ENCODE peak calls at places on chromosomes 5 and 9, in five cellular contexts. One of them, this sample, is unnamed.

GRCh38 chr5:172364773-172365172 is 81.2 kb upstream of the UBTD2 start:
- DNase-seq in HepG2: no peak
- DNase-seq in HEK293T: no peak
- DNase-seq in GM12878: no peak
- DNase-seq in NT2/D1: no peak
- DNase-seq in this sample: no peak

GRCh38 chr9:100379862-100380261 is 27.1 kb upstream of the TEX10 start:
- DNase-seq in HepG2: peak; percentile 53
- DNase-seq in HEK293T: no peak
- DNase-seq in GM12878: no peak
- DNase-seq in NT2/D1: no peak
- DNase-seq in this sample: no peak

GRCh38 chr5:78624011-78624541 is 24.5 kb downstream of the LHFPL2 start:
- DNase-seq in HepG2: no peak
- DNase-seq in HEK293T: no peak
- DNase-seq in GM12878: no peak
- DNase-seq in NT2/D1: no peak
- DNase-seq in this sample: no peak

GRCh38 chr5:179297486-179298180 is 47.6 kb downstream of the ADAMTS2 start:
- DNase-seq in HepG2: no peak
- DNase-seq in HEK293T: no peak
- DNase-seq in GM12878: no peak
- DNase-seq in NT2/D1: no peak
- DNase-seq in this sample: no peak

GRCh38 chr9:124852829-124853531 is at the start of gene WDR38:
- DNase-seq in HepG2: peak; percentile 77
- DNase-seq in HEK293T: peak; percentile 84
- DNase-seq in GM12878: no peak
- DNase-seq in NT2/D1: no peak
- DNase-seq in this sample: no peak

GRCh38 chr5:97854871-97855762 is 672.1 kb upstream of the RIOK2 start:
- DNase-seq in HepG2: no peak
- DNase-seq in HEK293T: no peak
- DNase-seq in GM12878: no peak
- DNase-seq in NT2/D1: peak; percentile 23
- DNase-seq in this sample: peak; percentile 7

GRCh38 chr5:177128551-177128976 is 5.0 kb upstream of the NSD1 start:
- DNase-seq in HepG2: no peak
- DNase-seq in HEK293T: no peak
- DNase-seq in GM12878: no peak
- DNase-seq in NT2/D1: no peak
- DNase-seq in this sample: no peak

GRCh38 chr5:33827885-33828284 is 63.9 kb downstream of the ADAMTS12 start:
- DNase-seq in HepG2: no peak
- DNase-seq in HEK293T: no peak
- DNase-seq in GM12878: no peak
- DNase-seq in NT2/D1: no peak
- DNase-seq in this sample: no peak

GRCh38 chr9:111147021-111147420 is 108.8 kb upstream of the LPAR1 start:
- DNase-seq in HepG2: no peak
- DNase-seq in HEK293T: no peak
- DNase-seq in GM12878: no peak
- DNase-seq in NT2/D1: no peak
- DNase-seq in this sample: no peak

DNA sequence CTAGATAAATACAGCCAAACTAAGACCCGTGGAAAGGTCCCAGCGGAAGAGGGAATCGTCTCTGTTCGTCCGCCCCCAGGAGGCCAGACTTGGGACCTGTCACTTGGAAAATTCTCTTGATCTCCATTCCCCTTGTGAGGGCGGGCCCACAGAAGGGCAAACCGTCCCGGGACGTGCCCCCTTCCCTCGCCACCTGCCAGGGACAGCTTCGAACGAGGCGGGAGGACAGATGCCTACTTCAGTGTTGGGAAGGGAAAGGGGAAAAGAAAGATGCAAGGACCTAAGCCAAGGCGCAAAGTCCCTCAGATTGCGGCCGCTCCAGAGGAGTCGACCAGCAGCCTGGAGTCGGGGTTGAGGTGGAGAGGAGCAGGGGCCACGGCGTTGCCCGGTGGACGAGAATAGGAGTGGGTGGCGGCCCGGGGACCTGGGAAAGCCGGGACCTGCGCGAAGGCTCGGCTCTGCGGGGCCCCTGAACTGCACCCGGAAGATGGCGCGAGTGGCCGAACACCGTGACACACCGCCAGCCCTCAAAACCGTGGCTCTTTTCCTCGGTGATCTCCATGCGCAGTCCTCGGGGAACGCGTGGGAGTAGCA is 4.4 kb upstream of the EBF1 start:
- DNase-seq in HepG2: no peak
- DNase-seq in HEK293T: no peak
- DNase-seq in GM12878: no peak
- DNase-seq in NT2/D1: no peak
- DNase-seq in this sample: no peak
- TF ChIP-seq SUZ12 in HepG2: no peak
- TF ChIP-seq SUZ12 in HEK293T: no peak
- TF ChIP-seq SUZ12 in GM12878: no peak
- TF ChIP-seq SUZ12 in NT2/D1: no peak
- TF ChIP-seq SUZ12 in this sample: peak; percentile 51

GRCh38 chr9:81492710-81493447 is 196.5 kb downstream of the TLE1 start:
- DNase-seq in HepG2: peak; percentile 8
- DNase-seq in HEK293T: no peak
- DNase-seq in GM12878: no peak
- DNase-seq in NT2/D1: no peak
- DNase-seq in this sample: no peak

GRCh38 chr9:81489048-81489447 is 200.3 kb downstream of the TLE1 start:
- DNase-seq in HepG2: no peak
- DNase-seq in HEK293T: no peak
- DNase-seq in GM12878: no peak
- DNase-seq in NT2/D1: no peak
- DNase-seq in this sample: no peak

DNA sequence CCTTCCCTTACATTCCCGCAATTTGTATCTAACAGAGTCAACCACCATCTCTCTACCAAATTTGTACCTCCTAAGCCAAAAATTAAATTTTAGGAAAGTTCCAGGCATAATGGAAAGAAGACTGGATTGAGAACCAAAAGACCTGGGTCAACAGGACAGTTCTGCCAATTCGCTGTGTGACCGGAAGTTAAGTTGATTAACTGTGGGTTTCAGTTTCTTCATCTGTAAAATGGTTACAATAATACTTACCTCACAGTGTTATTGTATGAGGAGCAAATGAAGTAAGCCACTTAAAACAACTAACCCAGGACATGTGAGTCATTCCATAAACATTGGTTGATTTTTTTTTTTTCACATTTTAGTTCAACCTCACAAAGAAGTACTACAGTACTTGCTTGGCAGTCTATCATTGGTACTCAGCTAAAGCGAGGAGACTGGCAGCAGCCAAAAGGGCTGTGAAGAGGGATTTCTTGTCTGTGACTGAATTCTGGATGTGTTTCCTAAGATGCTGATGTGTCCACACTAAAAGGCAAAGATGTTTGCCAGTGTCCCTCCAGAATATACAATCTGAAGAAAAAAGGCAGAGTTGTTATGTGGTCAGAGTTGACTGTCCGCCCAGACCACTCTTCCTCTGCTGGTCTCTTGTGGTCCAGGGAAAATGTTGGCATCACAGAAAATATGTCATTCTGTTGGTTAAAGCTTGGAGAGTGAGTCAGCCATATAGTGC is 198.6 kb downstream of the TLE1 start:
- DNase-seq in HepG2: no peak
- DNase-seq in HEK293T: no peak
- DNase-seq in GM12878: no peak
- DNase-seq in NT2/D1: no peak
- DNase-seq in this sample: no peak
- TF ChIP-seq SUZ12 in HepG2: no peak
- TF ChIP-seq SUZ12 in HEK293T: no peak
- TF ChIP-seq SUZ12 in GM12878: no peak
- TF ChIP-seq SUZ12 in NT2/D1: no peak
- TF ChIP-seq SUZ12 in this sample: no peak

GRCh38 chr9:21452681-21453080 is 12.4 kb downstream of the IFNA1 start:
- DNase-seq in HepG2: no peak
- DNase-seq in HEK293T: no peak
- DNase-seq in GM12878: no peak
- DNase-seq in NT2/D1: no peak
- DNase-seq in this sample: no peak

GRCh38 chr9:21454149-21454548 is 13.9 kb downstream of the IFNA1 start:
- DNase-seq in HepG2: no peak
- DNase-seq in HEK293T: no peak
- DNase-seq in GM12878: no peak
- DNase-seq in NT2/D1: no peak
- DNase-seq in this sample: no peak

GRCh38 chr9:21450733-21451394 is 10.6 kb downstream of the IFNA1 start:
- DNase-seq in HepG2: peak; percentile 10
- DNase-seq in HEK293T: no peak
- DNase-seq in GM12878: no peak
- DNase-seq in NT2/D1: no peak
- DNase-seq in this sample: no peak

DNA sequence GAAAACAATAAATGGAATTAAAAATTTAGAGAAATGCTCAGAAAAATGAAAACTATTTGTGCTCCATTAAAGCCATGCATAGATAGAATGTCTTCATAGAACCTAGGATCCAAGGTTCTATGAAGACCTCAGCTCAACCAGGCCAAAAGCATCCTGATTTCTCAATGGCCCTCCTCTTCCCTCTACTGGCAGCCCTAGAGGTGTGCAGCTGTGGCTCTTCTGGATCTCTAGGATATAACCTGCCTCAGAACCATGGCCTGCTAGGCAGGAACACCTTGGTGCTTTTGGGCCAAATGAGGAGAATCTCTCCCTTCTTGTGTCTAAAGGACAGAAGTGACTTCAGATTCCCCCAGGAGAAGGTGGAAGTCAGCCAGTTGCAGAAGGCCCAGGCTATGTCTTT is 15.1 kb downstream of the IFNA1 start:
- DNase-seq in HepG2: peak; percentile 17
- DNase-seq in HEK293T: peak; percentile 69
- DNase-seq in GM12878: no peak
- DNase-seq in NT2/D1: no peak
- DNase-seq in this sample: no peak
- TF ChIP-seq SUZ12 in HepG2: no peak
- TF ChIP-seq SUZ12 in HEK293T: no peak
- TF ChIP-seq SUZ12 in GM12878: no peak
- TF ChIP-seq SUZ12 in NT2/D1: no peak
- TF ChIP-seq SUZ12 in this sample: no peak

DNA sequence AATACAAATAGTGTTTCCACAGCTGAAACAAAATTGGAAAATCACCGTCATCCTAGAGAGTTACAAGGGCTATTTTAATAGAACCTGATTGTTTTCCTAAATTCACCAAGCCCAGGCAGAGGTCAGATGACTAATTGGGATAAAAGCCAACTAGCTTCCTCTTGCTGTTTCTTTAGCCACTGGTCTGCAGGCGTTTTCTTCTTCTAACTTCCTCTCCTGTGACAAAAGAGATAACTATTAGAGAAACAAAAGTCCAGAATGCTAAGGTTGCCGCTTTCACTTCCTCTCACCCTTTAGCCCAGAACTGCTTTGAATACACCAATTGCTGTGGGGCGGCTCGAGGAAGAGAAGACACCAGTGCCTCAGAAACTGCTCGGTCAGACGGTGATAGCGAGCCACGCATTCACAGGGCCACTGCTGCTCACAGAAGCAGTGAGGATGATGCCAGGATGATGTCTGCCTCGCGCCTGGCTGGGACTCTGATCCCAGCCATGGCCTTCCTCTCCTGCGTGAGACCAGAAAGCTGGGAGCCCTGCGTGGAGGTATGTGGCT is at the start of gene TLR4:
- DNase-seq in HepG2: no peak
- DNase-seq in HEK293T: no peak
- DNase-seq in GM12878: peak; percentile 45
- DNase-seq in NT2/D1: no peak
- DNase-seq in this sample: no peak
- TF ChIP-seq SUZ12 in HepG2: no peak
- TF ChIP-seq SUZ12 in HEK293T: no peak
- TF ChIP-seq SUZ12 in GM12878: no peak
- TF ChIP-seq SUZ12 in NT2/D1: no peak
- TF ChIP-seq SUZ12 in this sample: no peak

DNA sequence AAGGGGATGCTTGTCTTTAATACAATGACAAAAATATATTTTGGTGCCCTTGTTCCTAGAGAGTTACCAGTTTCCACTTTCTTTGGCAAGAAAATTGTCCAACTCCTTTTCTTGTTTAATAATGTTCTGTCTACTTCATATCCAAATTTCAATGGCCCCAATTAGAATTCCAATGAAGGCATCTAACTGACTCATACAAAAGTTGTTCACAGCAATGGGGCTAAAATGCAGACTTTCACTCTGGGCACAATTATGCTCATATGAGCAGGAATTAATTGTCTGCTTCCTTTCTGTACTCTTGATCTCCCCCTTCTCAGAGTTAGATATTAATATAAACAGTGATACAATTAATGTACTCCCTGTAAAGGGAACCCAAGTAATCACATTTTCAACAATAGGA is 42.1 kb upstream of the ZNF622 start:
- DNase-seq in HepG2: no peak
- DNase-seq in HEK293T: no peak
- DNase-seq in GM12878: no peak
- DNase-seq in NT2/D1: no peak
- DNase-seq in this sample: no peak
- TF ChIP-seq SUZ12 in HepG2: no peak
- TF ChIP-seq SUZ12 in HEK293T: no peak
- TF ChIP-seq SUZ12 in GM12878: no peak
- TF ChIP-seq SUZ12 in NT2/D1: no peak
- TF ChIP-seq SUZ12 in this sample: no peak

GRCh38 chr5:95864944-95865504 is 42.5 kb upstream of the GLRX start:
- DNase-seq in HepG2: peak; percentile 99
- DNase-seq in HEK293T: no peak
- DNase-seq in GM12878: no peak
- DNase-seq in NT2/D1: no peak
- DNase-seq in this sample: no peak
- TF ChIP-seq SUZ12 in HepG2: no peak
- TF ChIP-seq SUZ12 in HEK293T: no peak
- TF ChIP-seq SUZ12 in GM12878: no peak
- TF ChIP-seq SUZ12 in NT2/D1: no peak
- TF ChIP-seq SUZ12 in this sample: no peak

DNA sequence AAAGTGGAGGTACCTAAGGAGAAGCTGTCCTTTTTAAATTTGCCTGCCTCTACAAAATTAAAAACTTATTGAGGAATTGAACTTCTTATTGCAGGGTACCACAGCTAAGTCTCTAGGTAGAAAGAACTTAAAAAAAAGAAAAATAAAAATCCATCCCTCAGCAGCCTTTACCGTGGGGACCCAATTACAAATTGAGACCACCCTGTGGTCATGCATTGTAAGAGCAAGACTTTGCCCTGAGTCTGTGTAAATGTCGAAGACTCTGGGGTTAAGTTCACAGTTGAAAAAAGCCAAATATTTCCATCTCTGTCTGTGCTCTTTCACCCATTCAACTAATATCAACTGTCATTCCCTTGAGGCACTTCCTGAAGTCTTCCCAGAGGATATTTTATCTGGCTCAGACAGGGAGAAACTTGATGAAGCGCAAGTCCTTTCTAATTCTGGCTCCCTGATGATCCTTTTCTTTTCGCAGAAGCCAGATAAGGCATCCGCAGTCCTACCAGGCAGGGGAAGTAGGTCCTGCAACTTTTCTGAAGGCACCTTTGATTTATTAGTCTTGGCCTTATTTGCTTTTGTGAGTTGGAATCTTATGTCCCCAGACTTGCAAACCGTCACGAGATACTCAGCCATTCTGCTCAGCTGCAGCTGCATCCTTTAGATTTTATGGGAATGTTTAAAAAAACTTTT is 323.8 kb upstream of the WWC1 start:
- DNase-seq in HepG2: no peak
- DNase-seq in HEK293T: no peak
- DNase-seq in GM12878: no peak
- DNase-seq in NT2/D1: no peak
- DNase-seq in this sample: no peak
- TF ChIP-seq SUZ12 in HepG2: no peak
- TF ChIP-seq SUZ12 in HEK293T: no peak
- TF ChIP-seq SUZ12 in GM12878: no peak
- TF ChIP-seq SUZ12 in NT2/D1: no peak
- TF ChIP-seq SUZ12 in this sample: no peak

This sample was measured in H1.